ENCODE peak calls at places on chromosomes 3 and 15, in four cellular contexts. W, N, F and J are unnamed samples.

GRCh38 chr3:97910931-97911351 is 61.3 kb downstream of the RIOX2 start:
- DNase-seq in W (no peak), N (no peak), F (no peak), J (no peak)

GRCh38 chr3:106425021-106425420 is 556.2 kb upstream of the CBLB start:
- DNase-seq in W (no peak), N (peak), F (peak), J (peak)

GRCh38 chr15:92576597-92577200 is 78.9 kb downstream of the FAM174B start:
- DNase-seq in W (no peak), N (no peak), F (no peak), J (no peak)

GRCh38 chr15:65576669-65577068 is 34.3 kb downstream of the INTS14 start:
- DNase-seq in W (no peak), N (peak), F (peak), J (peak)

GRCh38 chr15:33029247-33029646 is 165.3 kb downstream of the FMN1 start:
- DNase-seq in W (no peak), N (no peak), F (peak), J (no peak)

GRCh38 chr3:94246136-94246535 is 183.3 kb downstream of the NSUN3 start:
- DNase-seq in W (no peak), N (no peak), F (no peak), J (no peak)

GRCh38 chr15:40192942-40193341 is 32.1 kb downstream of the BUB1B start:
- DNase-seq in W (no peak), N (peak), F (peak), J (peak)

GRCh38 chr3:146403792-146404191 is 65.6 kb downstream of the PLSCR2 start:
- DNase-seq in W (no peak), N (no peak), F (no peak), J (no peak)

GRCh38 chr3:32951410-32951811 is at the start of gene CCR4:
- DNase-seq in W (no peak), N (no peak), F (no peak), J (no peak)

GRCh38 chr15:65054333-65055200 is 9.4 kb downstream of the SLC51B start:
- DNase-seq in W (peak), N (no peak), F (peak), J (peak)

GRCh38 chr3:61250784-61251173 is 473 bp downstream of the FHIT start:
- DNase-seq in W (peak), N (no peak), F (no peak), J (no peak)

GRCh38 chr3:52229656-52230055 is 4.2 kb upstream of the TLR9 start:
- DNase-seq in W (no peak), N (no peak), F (no peak), J (no peak)

GRCh38 chr3:17742092-17742836 is at the start of gene TBC1D5:
- DNase-seq in W (peak), N (no peak), F (peak), J (peak)
- TF ChIP-seq CTCF in W (no peak), N (no peak), F (no peak), J (no peak)

GRCh38 chr3:177777699-177778098 is 580.4 kb upstream of the TBL1XR1 start:
- DNase-seq in W (peak), N (no peak), F (peak), J (peak)
- TF ChIP-seq CTCF in W (peak), N (peak), F (peak), J (peak)

DNA sequence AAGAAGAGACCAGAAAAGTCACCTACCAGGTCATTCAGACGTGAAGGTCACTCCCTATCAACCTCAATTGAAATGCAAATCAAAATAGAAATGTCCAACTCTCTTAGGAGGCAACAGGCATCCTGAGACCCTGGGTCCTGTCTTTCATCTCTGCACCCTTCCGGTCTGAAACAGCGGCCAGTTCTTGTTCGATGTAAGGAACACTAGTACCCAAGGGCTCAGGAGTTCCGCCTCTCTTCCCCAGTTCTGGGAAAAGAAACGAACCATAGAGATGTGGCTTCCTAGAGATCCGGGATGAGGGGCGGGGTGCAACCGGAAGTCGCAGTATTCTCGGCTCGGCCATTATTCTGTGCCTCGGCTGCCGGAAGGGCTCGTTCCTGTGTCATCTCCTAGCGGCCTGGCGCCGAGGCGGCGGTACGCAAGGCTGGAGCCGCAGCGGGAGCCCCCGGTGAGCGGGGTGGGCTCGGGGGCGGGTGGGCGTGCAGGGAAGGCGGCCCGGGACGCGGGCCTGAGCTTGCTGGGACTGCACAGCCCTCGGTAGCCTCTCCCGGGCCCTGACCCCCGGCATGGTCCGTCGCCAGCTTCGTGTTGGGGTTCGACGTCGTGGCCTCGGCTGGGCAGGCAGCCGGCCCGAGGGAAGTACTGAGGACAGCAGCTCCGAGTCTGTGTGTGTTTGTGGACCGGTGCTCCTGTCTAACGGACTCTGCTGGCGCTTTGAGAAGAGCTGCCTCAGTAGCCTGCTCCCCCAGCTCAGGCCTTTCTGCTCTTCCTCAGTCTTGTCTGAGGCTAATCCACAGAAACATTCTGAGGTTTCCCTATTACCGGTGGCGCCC is at the start of gene ZNF197:
- DNase-seq in W (peak), N (peak), F (peak), J (peak)
- TF ChIP-seq CTCF in W (no peak), N (no peak), F (peak), J (peak)

GRCh38 chr3:154904328-154904727 is 175.8 kb upstream of the MME start:
- DNase-seq in W (no peak), N (no peak), F (peak), J (peak)
- TF ChIP-seq CTCF in W (no peak), N (peak), F (peak), J (peak)